ENCODE peak calls at places on chromosome 15, in six cellular contexts. One of them, this sample, is unnamed.
A peak's percentile ranks its signal among the peaks of the same experiment; 100 is the strongest.

GRCh38 chr15:43465105-43465504 is 27.9 kb downstream of the TP53BP1 start:
- DNase-seq in A549: no peak
- DNase-seq in cardiac muscle cell: no peak
- DNase-seq in fibroblast of lung: peak; percentile 85
- DNase-seq in cardiac fibroblast: peak; percentile 67
- DNase-seq in kidney epithelial cell: peak; percentile 25
- DNase-seq in this sample: peak; percentile 63

GRCh38 chr15:60574801-60575631 is 96.1 kb upstream of the ICE2 start:
- DNase-seq in A549: no peak
- DNase-seq in kidney epithelial cell: no peak
- DNase-seq in cardiac muscle cell: no peak
- DNase-seq in cardiac fibroblast: no peak
- DNase-seq in fibroblast of lung: no peak
- DNase-seq in this sample: no peak

GRCh38 chr15:39494462-39494861 is 86.4 kb upstream of the THBS1 start:
- DNase-seq in kidney epithelial cell: no peak
- DNase-seq in cardiac muscle cell: no peak
- DNase-seq in fibroblast of lung: no peak
- DNase-seq in cardiac fibroblast: no peak
- DNase-seq in A549: no peak
- DNase-seq in this sample: no peak

GRCh38 chr15:38589502-38589901 is 24.9 kb upstream of the RASGRP1 start:
- DNase-seq in cardiac muscle cell: no peak
- DNase-seq in kidney epithelial cell: peak; percentile 82
- DNase-seq in cardiac fibroblast: peak; percentile 74
- DNase-seq in fibroblast of lung: peak; percentile 82
- DNase-seq in A549: peak; percentile 13
- DNase-seq in this sample: peak; percentile 85

GRCh38 chr15:66615846-66616245 is 50.0 kb upstream of the LCTL start:
- DNase-seq in cardiac muscle cell: no peak
- DNase-seq in cardiac fibroblast: no peak
- DNase-seq in fibroblast of lung: no peak
- DNase-seq in kidney epithelial cell: no peak
- DNase-seq in A549: no peak
- DNase-seq in this sample: no peak

GRCh38 chr15:95169701-95170459 is 938.5 kb downstream of the MCTP2 start:
- DNase-seq in cardiac muscle cell: peak; percentile 0
- DNase-seq in kidney epithelial cell: no peak
- DNase-seq in cardiac fibroblast: peak; percentile 30
- DNase-seq in A549: no peak
- DNase-seq in fibroblast of lung: no peak
- DNase-seq in this sample: peak; percentile 91

GRCh38 chr15:33068531-33068990 is 126.0 kb downstream of the FMN1 start:
- DNase-seq in cardiac muscle cell: no peak
- DNase-seq in A549: peak; percentile 64
- DNase-seq in cardiac fibroblast: peak; percentile 14
- DNase-seq in fibroblast of lung: peak; percentile 42
- DNase-seq in kidney epithelial cell: peak; percentile 84
- DNase-seq in this sample: peak; percentile 68

GRCh38 chr15:80559761-80560160 is 135.3 kb upstream of the ABHD17C start:
- DNase-seq in A549: no peak
- DNase-seq in fibroblast of lung: no peak
- DNase-seq in kidney epithelial cell: no peak
- DNase-seq in cardiac fibroblast: no peak
- DNase-seq in cardiac muscle cell: peak; percentile 30
- DNase-seq in this sample: no peak

GRCh38 chr15:25250011-25250596 is 188.7 kb downstream of the UBE3A start:
- DNase-seq in kidney epithelial cell: no peak
- DNase-seq in cardiac muscle cell: no peak
- DNase-seq in cardiac fibroblast: no peak
- DNase-seq in fibroblast of lung: no peak
- DNase-seq in A549: no peak
- DNase-seq in this sample: no peak

GRCh38 chr15:72585659-72586058 is 68.8 kb upstream of the GOLGA6B start:
- DNase-seq in A549: no peak
- DNase-seq in cardiac muscle cell: no peak
- DNase-seq in fibroblast of lung: peak; percentile 25
- DNase-seq in kidney epithelial cell: no peak
- DNase-seq in cardiac fibroblast: peak; percentile 34
- DNase-seq in this sample: no peak

GRCh38 chr15:24954783-24955548 is at the start of the genes SNRPN and SNURF:
- DNase-seq in cardiac fibroblast: peak; percentile 78
- DNase-seq in A549: peak; percentile 39
- DNase-seq in cardiac muscle cell: peak; percentile 79
- DNase-seq in fibroblast of lung: peak; percentile 79
- DNase-seq in kidney epithelial cell: no peak
- DNase-seq in this sample: peak; percentile 72

GRCh38 chr15:60889506-60889905 is 339.6 kb downstream of the RORA start:
- DNase-seq in cardiac fibroblast: no peak
- DNase-seq in fibroblast of lung: no peak
- DNase-seq in cardiac muscle cell: no peak
- DNase-seq in A549: no peak
- DNase-seq in kidney epithelial cell: no peak
- DNase-seq in this sample: no peak

GRCh38 chr15:25774871-25775270 is 88.3 kb downstream of the ATP10A start:
- DNase-seq in kidney epithelial cell: no peak
- DNase-seq in cardiac fibroblast: no peak
- DNase-seq in fibroblast of lung: no peak
- DNase-seq in cardiac muscle cell: no peak
- DNase-seq in A549: no peak
- DNase-seq in this sample: no peak

GRCh38 chr15:75114796-75115195 is 86.9 kb upstream of the C15orf39 start:
- DNase-seq in cardiac muscle cell: no peak
- DNase-seq in kidney epithelial cell: no peak
- DNase-seq in fibroblast of lung: no peak
- DNase-seq in cardiac fibroblast: peak; percentile 14
- DNase-seq in A549: no peak
- DNase-seq in this sample: no peak

GRCh38 chr15:53840681-53841080 is 81.2 kb upstream of the WDR72 start:
- DNase-seq in fibroblast of lung: no peak
- DNase-seq in A549: no peak
- DNase-seq in cardiac fibroblast: no peak
- DNase-seq in kidney epithelial cell: no peak
- DNase-seq in cardiac muscle cell: no peak
- DNase-seq in this sample: no peak

GRCh38 chr15:45454825-45455224 is 67.7 kb downstream of the SLC30A4 start:
- DNase-seq in cardiac fibroblast: peak; percentile 96
- DNase-seq in cardiac muscle cell: no peak
- DNase-seq in kidney epithelial cell: peak; percentile 78
- DNase-seq in A549: peak; percentile 59
- DNase-seq in fibroblast of lung: peak; percentile 97
- DNase-seq in this sample: peak; percentile 89

GRCh38 chr15:68176601-68177000 is 28.5 kb downstream of the CALML4 start:
- DNase-seq in A549: no peak
- DNase-seq in cardiac muscle cell: no peak
- DNase-seq in cardiac fibroblast: peak; percentile 50
- DNase-seq in fibroblast of lung: no peak
- DNase-seq in kidney epithelial cell: no peak
- DNase-seq in this sample: peak; percentile 15

GRCh38 chr15:89332446-89332845 is 2.2 kb downstream of the POLG start:
- DNase-seq in cardiac muscle cell: peak; percentile 32
- DNase-seq in A549: peak; percentile 77
- DNase-seq in kidney epithelial cell: no peak
- DNase-seq in fibroblast of lung: peak; percentile 16
- DNase-seq in cardiac fibroblast: peak; percentile 37
- DNase-seq in this sample: no peak

GRCh38 chr15:100468265-100468664 is 60.5 kb downstream of the CERS3 start:
- DNase-seq in fibroblast of lung: peak; percentile 41
- DNase-seq in kidney epithelial cell: no peak
- DNase-seq in cardiac fibroblast: peak; percentile 81
- DNase-seq in A549: no peak
- DNase-seq in cardiac muscle cell: peak; percentile 28
- DNase-seq in this sample: no peak

GRCh38 chr15:58924326-58924725 is 9.2 kb downstream of the SLTM start:
- DNase-seq in A549: no peak
- DNase-seq in cardiac fibroblast: peak; percentile 57
- DNase-seq in kidney epithelial cell: no peak
- DNase-seq in cardiac muscle cell: no peak
- DNase-seq in fibroblast of lung: peak; percentile 13
- DNase-seq in this sample: peak; percentile 52

GRCh38 chr15:78340243-78341056 is at the start of gene CRABP1:
- DNase-seq in cardiac muscle cell: peak; percentile 59
- DNase-seq in cardiac fibroblast: no peak
- DNase-seq in A549: no peak
- DNase-seq in fibroblast of lung: no peak
- DNase-seq in kidney epithelial cell: no peak
- DNase-seq in this sample: no peak

GRCh38 chr15:57740048-57740447 is 33.5 kb downstream of the POLR2M start:
- DNase-seq in cardiac muscle cell: no peak
- DNase-seq in cardiac fibroblast: no peak
- DNase-seq in A549: no peak
- DNase-seq in fibroblast of lung: no peak
- DNase-seq in kidney epithelial cell: no peak
- DNase-seq in this sample: no peak

GRCh38 chr15:57746752-57747151 is 40.2 kb downstream of the POLR2M start:
- DNase-seq in cardiac fibroblast: no peak
- DNase-seq in A549: no peak
- DNase-seq in fibroblast of lung: no peak
- DNase-seq in cardiac muscle cell: no peak
- DNase-seq in kidney epithelial cell: no peak
- DNase-seq in this sample: no peak

GRCh38 chr15:57741089-57741488 is 34.6 kb downstream of the POLR2M start:
- DNase-seq in cardiac fibroblast: no peak
- DNase-seq in fibroblast of lung: no peak
- DNase-seq in A549: no peak
- DNase-seq in cardiac muscle cell: no peak
- DNase-seq in kidney epithelial cell: no peak
- DNase-seq in this sample: no peak

GRCh38 chr15:57747206-57747605 is 40.7 kb downstream of the POLR2M start:
- DNase-seq in cardiac fibroblast: no peak
- DNase-seq in kidney epithelial cell: no peak
- DNase-seq in fibroblast of lung: no peak
- DNase-seq in A549: no peak
- DNase-seq in cardiac muscle cell: no peak
- DNase-seq in this sample: no peak

GRCh38 chr15:57743424-57743823 is 36.9 kb downstream of the POLR2M start:
- DNase-seq in A549: no peak
- DNase-seq in fibroblast of lung: no peak
- DNase-seq in cardiac fibroblast: no peak
- DNase-seq in cardiac muscle cell: peak; percentile 9
- DNase-seq in kidney epithelial cell: no peak
- DNase-seq in this sample: peak; percentile 25
- TF ChIP-seq CTCF in A549: peak; percentile 16
- TF ChIP-seq CTCF in fibroblast of lung: no peak
- TF ChIP-seq CTCF in cardiac fibroblast: no peak
- TF ChIP-seq CTCF in cardiac muscle cell: peak; percentile 21
- TF ChIP-seq CTCF in kidney epithelial cell: no peak
- TF ChIP-seq CTCF in this sample: peak; percentile 12

GRCh38 chr15:92029104-92029466 is 175.6 kb downstream of the SLCO3A1 start:
- DNase-seq in A549: no peak
- DNase-seq in cardiac muscle cell: no peak
- DNase-seq in cardiac fibroblast: peak; percentile 43
- DNase-seq in kidney epithelial cell: no peak
- DNase-seq in fibroblast of lung: no peak
- DNase-seq in this sample: no peak
- H3K4me3 ChIP-seq in A549: no peak overlapping the region
- H3K4me3 ChIP-seq in cardiac muscle cell: no peak overlapping the region
- H3K4me3 ChIP-seq in cardiac fibroblast: no peak overlapping the region
- H3K4me3 ChIP-seq in kidney epithelial cell: no peak overlapping the region
- H3K4me3 ChIP-seq in fibroblast of lung: no peak overlapping the region
- H3K4me3 ChIP-seq in this sample: no peak overlapping the region

GRCh38 chr15:51735611-51736010 is 1.8 kb downstream of the LYSMD2 start:
- DNase-seq in A549: no peak
- DNase-seq in kidney epithelial cell: no peak
- DNase-seq in fibroblast of lung: no peak
- DNase-seq in cardiac fibroblast: no peak
- DNase-seq in cardiac muscle cell: no peak
- DNase-seq in this sample: no peak

GRCh38 chr15:51736069-51736468 is 1.4 kb downstream of the LYSMD2 start:
- DNase-seq in fibroblast of lung: no peak
- DNase-seq in A549: no peak
- DNase-seq in cardiac fibroblast: peak; percentile 23
- DNase-seq in cardiac muscle cell: no peak
- DNase-seq in kidney epithelial cell: no peak
- DNase-seq in this sample: no peak

GRCh38 chr15:51736646-51737537 is 563 bp downstream of the LYSMD2 start:
- DNase-seq in kidney epithelial cell: no peak
- DNase-seq in A549: peak; percentile 60
- DNase-seq in fibroblast of lung: peak; percentile 20
- DNase-seq in cardiac fibroblast: no peak
- DNase-seq in cardiac muscle cell: peak; percentile 58
- DNase-seq in this sample: no peak

GRCh38 chr15:51737538-51738305 is at the start of gene LYSMD2:
- DNase-seq in cardiac fibroblast: peak; percentile 70
- DNase-seq in cardiac muscle cell: peak; percentile 65
- DNase-seq in kidney epithelial cell: no peak
- DNase-seq in A549: peak; percentile 59
- DNase-seq in fibroblast of lung: peak; percentile 66
- DNase-seq in this sample: peak; percentile 87

GRCh38 chr15:51735211-51735610 is 2.2 kb downstream of the LYSMD2 start:
- DNase-seq in fibroblast of lung: no peak
- DNase-seq in kidney epithelial cell: no peak
- DNase-seq in A549: no peak
- DNase-seq in cardiac muscle cell: no peak
- DNase-seq in cardiac fibroblast: no peak
- DNase-seq in this sample: no peak
- TF ChIP-seq CTCF in fibroblast of lung: no peak
- TF ChIP-seq CTCF in kidney epithelial cell: no peak
- TF ChIP-seq CTCF in A549: peak; percentile 18
- TF ChIP-seq CTCF in cardiac muscle cell: no peak
- TF ChIP-seq CTCF in cardiac fibroblast: no peak
- TF ChIP-seq CTCF in this sample: no peak

GRCh38 chr15:73682597-73683090 is 1.5 kb upstream of the CD276 start:
- DNase-seq in A549: no peak
- DNase-seq in cardiac muscle cell: no peak
- DNase-seq in cardiac fibroblast: no peak
- DNase-seq in fibroblast of lung: no peak
- DNase-seq in kidney epithelial cell: no peak
- DNase-seq in this sample: no peak

GRCh38 chr15:73683624-73684536 is at the start of gene CD276:
- DNase-seq in cardiac muscle cell: peak; percentile 91
- DNase-seq in A549: peak; percentile 57
- DNase-seq in fibroblast of lung: peak; percentile 76
- DNase-seq in kidney epithelial cell: peak; percentile 21
- DNase-seq in cardiac fibroblast: peak; percentile 81
- DNase-seq in this sample: peak; percentile 92

GRCh38 chr15:73681856-73682596 is 2.2 kb upstream of the CD276 start:
- DNase-seq in kidney epithelial cell: no peak
- DNase-seq in A549: no peak
- DNase-seq in fibroblast of lung: no peak
- DNase-seq in cardiac fibroblast: no peak
- DNase-seq in cardiac muscle cell: no peak
- DNase-seq in this sample: peak; percentile 34

GRCh38 chr15:73681073-73681472 is 3.1 kb upstream of the CD276 start:
- DNase-seq in kidney epithelial cell: no peak
- DNase-seq in cardiac fibroblast: no peak
- DNase-seq in A549: no peak
- DNase-seq in fibroblast of lung: no peak
- DNase-seq in cardiac muscle cell: no peak
- DNase-seq in this sample: no peak

DNA sequence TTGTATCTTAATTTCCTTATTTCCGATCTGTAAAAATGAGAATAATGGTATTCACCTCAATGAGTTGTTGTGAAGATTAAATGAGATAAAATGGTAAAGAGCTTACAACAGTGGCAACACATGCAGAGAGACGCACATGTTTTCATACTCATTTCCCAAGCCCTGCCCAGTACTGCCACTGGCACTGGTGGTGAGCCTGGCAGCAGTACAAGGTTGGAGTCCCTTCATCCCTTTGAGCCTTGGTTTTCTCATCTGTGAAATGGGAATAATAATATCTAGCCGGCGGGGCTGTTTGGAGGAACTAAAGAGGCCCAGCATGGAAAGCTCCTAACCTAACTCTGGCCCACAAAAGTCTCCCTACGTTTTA is 943 bp upstream of the CD276 start:
- DNase-seq in cardiac fibroblast: no peak
- DNase-seq in fibroblast of lung: no peak
- DNase-seq in kidney epithelial cell: no peak
- DNase-seq in A549: no peak
- DNase-seq in cardiac muscle cell: no peak
- DNase-seq in this sample: peak; percentile 16
- H3K4me3 ChIP-seq in cardiac fibroblast: no peak overlapping the region
- H3K4me3 ChIP-seq in fibroblast of lung: no peak overlapping the region
- H3K4me3 ChIP-seq in kidney epithelial cell: no peak overlapping the region
- H3K4me3 ChIP-seq in A549: peak overlapping the region; percentile 90
- H3K4me3 ChIP-seq in cardiac muscle cell: no peak overlapping the region
- H3K4me3 ChIP-seq in this sample: peak overlapping the region; percentile 89

This sample was measured in foreskin fibroblast.